ENCODE peak calls at places on chromosomes 16 and 17, in eight cellular contexts. One of them, this sample, is unnamed.

GRCh38 chr17:1562178-1562643 is 381 bp downstream of the PITPNA start:
- DNase-seq in fibroblast of the aortic adventitia: no peak
- DNase-seq in NCI-H1092: no peak
- DNase-seq in mammary epithelial cell: no peak
- DNase-seq in anterior cingulate cortex: no peak
- DNase-seq in HEK293T: no peak
- DNase-seq in G401: peak
- DNase-seq in AG20443: no peak
- DNase-seq in this sample: peak

GRCh38 chr16:89407282-89407924 is 83.0 kb downstream of the ANKRD11 start:
- DNase-seq in fibroblast of the aortic adventitia: no peak
- DNase-seq in NCI-H1092: no peak
- DNase-seq in mammary epithelial cell: no peak
- DNase-seq in anterior cingulate cortex: no peak
- DNase-seq in HEK293T: no peak
- DNase-seq in G401: no peak
- DNase-seq in AG20443: no peak
- DNase-seq in this sample: no peak

GRCh38 chr16:590165-590874 is 454 bp downstream of the RAB40C start:
- DNase-seq in fibroblast of the aortic adventitia: peak
- DNase-seq in NCI-H1092: no peak
- DNase-seq in mammary epithelial cell: peak
- DNase-seq in anterior cingulate cortex: no peak
- DNase-seq in HEK293T: no peak
- DNase-seq in G401: no peak
- DNase-seq in AG20443: peak
- DNase-seq in this sample: peak

GRCh38 chr16:77912617-77913016 is 109.7 kb upstream of the CLEC3A start:
- DNase-seq in fibroblast of the aortic adventitia: no peak
- DNase-seq in NCI-H1092: no peak
- DNase-seq in mammary epithelial cell: no peak
- DNase-seq in anterior cingulate cortex: no peak
- DNase-seq in HEK293T: no peak
- DNase-seq in G401: no peak
- DNase-seq in AG20443: no peak
- DNase-seq in this sample: no peak

GRCh38 chr17:65553009-65553645 is 8.3 kb downstream of the AXIN2 start:
- DNase-seq in fibroblast of the aortic adventitia: peak
- DNase-seq in NCI-H1092: no peak
- DNase-seq in mammary epithelial cell: no peak
- DNase-seq in anterior cingulate cortex: no peak
- DNase-seq in HEK293T: no peak
- DNase-seq in G401: no peak
- DNase-seq in AG20443: peak
- DNase-seq in this sample: peak

GRCh38 chr16:84959045-84959576 is 52.2 kb downstream of the ZDHHC7 start:
- DNase-seq in fibroblast of the aortic adventitia: no peak
- DNase-seq in NCI-H1092: no peak
- DNase-seq in mammary epithelial cell: no peak
- DNase-seq in anterior cingulate cortex: no peak
- DNase-seq in HEK293T: no peak
- DNase-seq in G401: no peak
- DNase-seq in AG20443: no peak
- DNase-seq in this sample: no peak

GRCh38 chr16:50881331-50881830 is 139.5 kb downstream of the CYLD start:
- DNase-seq in fibroblast of the aortic adventitia: no peak
- DNase-seq in NCI-H1092: no peak
- DNase-seq in mammary epithelial cell: no peak
- DNase-seq in anterior cingulate cortex: no peak
- DNase-seq in HEK293T: no peak
- DNase-seq in G401: no peak
- DNase-seq in AG20443: no peak
- DNase-seq in this sample: no peak

GRCh38 chr17:52789829-52790228 is 631.3 kb upstream of the CA10 start:
- DNase-seq in fibroblast of the aortic adventitia: no peak
- DNase-seq in NCI-H1092: no peak
- DNase-seq in mammary epithelial cell: no peak
- DNase-seq in anterior cingulate cortex: no peak
- DNase-seq in HEK293T: no peak
- DNase-seq in G401: no peak
- DNase-seq in AG20443: no peak
- DNase-seq in this sample: no peak

GRCh38 chr16:81778861-81779539 is at the start of gene PLCG2:
- DNase-seq in fibroblast of the aortic adventitia: no peak
- DNase-seq in NCI-H1092: no peak
- DNase-seq in mammary epithelial cell: peak
- DNase-seq in anterior cingulate cortex: no peak
- DNase-seq in HEK293T: peak
- DNase-seq in G401: no peak
- DNase-seq in AG20443: peak
- DNase-seq in this sample: peak

GRCh38 chr16:9134739-9135138 is 43.3 kb downstream of the HAPSTR1 start:
- DNase-seq in fibroblast of the aortic adventitia: peak
- DNase-seq in NCI-H1092: peak
- DNase-seq in mammary epithelial cell: no peak
- DNase-seq in anterior cingulate cortex: peak
- DNase-seq in HEK293T: peak
- DNase-seq in G401: peak
- DNase-seq in AG20443: peak
- DNase-seq in this sample: peak

GRCh38 chr17:70278846-70279465 is 109.6 kb downstream of the KCNJ2 start:
- DNase-seq in fibroblast of the aortic adventitia: no peak
- DNase-seq in NCI-H1092: no peak
- DNase-seq in mammary epithelial cell: no peak
- DNase-seq in anterior cingulate cortex: no peak
- DNase-seq in HEK293T: no peak
- DNase-seq in G401: no peak
- DNase-seq in AG20443: no peak
- DNase-seq in this sample: no peak

GRCh38 chr16:29813644-29814562 is 1.9 kb downstream of the PRRT2 start:
- DNase-seq in fibroblast of the aortic adventitia: no peak
- DNase-seq in NCI-H1092: no peak
- DNase-seq in mammary epithelial cell: no peak
- DNase-seq in anterior cingulate cortex: no peak
- DNase-seq in HEK293T: no peak
- DNase-seq in G401: no peak
- DNase-seq in AG20443: no peak
- DNase-seq in this sample: no peak

GRCh38 chr17:41734139-41734948 is at the start of gene HAP1:
- DNase-seq in fibroblast of the aortic adventitia: peak
- DNase-seq in NCI-H1092: no peak
- DNase-seq in mammary epithelial cell: peak
- DNase-seq in anterior cingulate cortex: peak
- DNase-seq in HEK293T: peak
- DNase-seq in G401: peak
- DNase-seq in AG20443: peak
- DNase-seq in this sample: peak